ENCODE peak calls at places on chromosomes 5 and 9, in nine cellular contexts. One of them, this sample, is unnamed.

GRCh38 chr9:37503736-37504135 is 18.0 kb downstream of the POLR1E start:
- DNase-seq in activated T-cell treated with anti-CD3 and anti-CD28 coated beads, Interleukin-2, amount 50 U/mL, for 24 hours: no peak
- DNase-seq in brain microvascular endothelial cell: peak
- DNase-seq in mammary epithelial cell: no peak
- DNase-seq in AG10803: no peak
- DNase-seq in kidney tubule cell: peak
- DNase-seq in activated T-helper 1 cell treated with Interleukin-2 at 50 U/mL for 16 hours: no peak
- DNase-seq in EH: peak
- DNase-seq in skeletal muscle cell: no peak
- DNase-seq in this sample: no peak

GRCh38 chr9:35859995-35860348 is 10.2 kb downstream of the OR13J1 start:
- DNase-seq in activated T-cell treated with anti-CD3 and anti-CD28 coated beads, Interleukin-2, amount 50 U/mL, for 24 hours: no peak
- DNase-seq in brain microvascular endothelial cell: no peak
- DNase-seq in mammary epithelial cell: no peak
- DNase-seq in AG10803: peak
- DNase-seq in kidney tubule cell: no peak
- DNase-seq in activated T-helper 1 cell treated with Interleukin-2 at 50 U/mL for 16 hours: no peak
- DNase-seq in EH: no peak
- DNase-seq in skeletal muscle cell: no peak
- DNase-seq in this sample: no peak

GRCh38 chr5:125699860-125700259 is 723.3 kb upstream of the GRAMD2B start:
- DNase-seq in activated T-cell treated with anti-CD3 and anti-CD28 coated beads, Interleukin-2, amount 50 U/mL, for 24 hours: no peak
- DNase-seq in brain microvascular endothelial cell: no peak
- DNase-seq in mammary epithelial cell: no peak
- DNase-seq in AG10803: no peak
- DNase-seq in kidney tubule cell: no peak
- DNase-seq in activated T-helper 1 cell treated with Interleukin-2 at 50 U/mL for 16 hours: no peak
- DNase-seq in EH: no peak
- DNase-seq in skeletal muscle cell: no peak
- DNase-seq in this sample: no peak

GRCh38 chr5:90390933-90391332 is 18.6 kb downstream of the CETN3 start:
- DNase-seq in activated T-cell treated with anti-CD3 and anti-CD28 coated beads, Interleukin-2, amount 50 U/mL, for 24 hours: no peak
- DNase-seq in brain microvascular endothelial cell: no peak
- DNase-seq in mammary epithelial cell: no peak
- DNase-seq in AG10803: peak
- DNase-seq in kidney tubule cell: no peak
- DNase-seq in activated T-helper 1 cell treated with Interleukin-2 at 50 U/mL for 16 hours: no peak
- DNase-seq in EH: peak
- DNase-seq in skeletal muscle cell: no peak
- DNase-seq in this sample: no peak

GRCh38 chr5:962386-962785 is 46.2 kb upstream of the NKD2 start:
- DNase-seq in activated T-cell treated with anti-CD3 and anti-CD28 coated beads, Interleukin-2, amount 50 U/mL, for 24 hours: no peak
- DNase-seq in brain microvascular endothelial cell: no peak
- DNase-seq in mammary epithelial cell: no peak
- DNase-seq in AG10803: no peak
- DNase-seq in kidney tubule cell: no peak
- DNase-seq in activated T-helper 1 cell treated with Interleukin-2 at 50 U/mL for 16 hours: no peak
- DNase-seq in EH: no peak
- DNase-seq in skeletal muscle cell: no peak
- DNase-seq in this sample: no peak

GRCh38 chr5:56356876-56357160 is 123.7 kb upstream of the ANKRD55 start:
- DNase-seq in activated T-cell treated with anti-CD3 and anti-CD28 coated beads, Interleukin-2, amount 50 U/mL, for 24 hours: no peak
- DNase-seq in brain microvascular endothelial cell: no peak
- DNase-seq in mammary epithelial cell: no peak
- DNase-seq in AG10803: no peak
- DNase-seq in kidney tubule cell: no peak
- DNase-seq in activated T-helper 1 cell treated with Interleukin-2 at 50 U/mL for 16 hours: no peak
- DNase-seq in EH: no peak
- DNase-seq in skeletal muscle cell: no peak
- DNase-seq in this sample: no peak

GRCh38 chr5:6808462-6808861 is 95.2 kb downstream of the TENT4A start:
- DNase-seq in activated T-cell treated with anti-CD3 and anti-CD28 coated beads, Interleukin-2, amount 50 U/mL, for 24 hours: no peak
- DNase-seq in brain microvascular endothelial cell: no peak
- DNase-seq in mammary epithelial cell: no peak
- DNase-seq in AG10803: no peak
- DNase-seq in kidney tubule cell: no peak
- DNase-seq in activated T-helper 1 cell treated with Interleukin-2 at 50 U/mL for 16 hours: no peak
- DNase-seq in EH: no peak
- DNase-seq in skeletal muscle cell: no peak
- DNase-seq in this sample: no peak

GRCh38 chr9:115850548-115851304 is 302.9 kb upstream of the PAPPA start:
- DNase-seq in activated T-cell treated with anti-CD3 and anti-CD28 coated beads, Interleukin-2, amount 50 U/mL, for 24 hours: no peak
- DNase-seq in brain microvascular endothelial cell: peak
- DNase-seq in mammary epithelial cell: peak
- DNase-seq in AG10803: peak
- DNase-seq in kidney tubule cell: peak
- DNase-seq in activated T-helper 1 cell treated with Interleukin-2 at 50 U/mL for 16 hours: no peak
- DNase-seq in EH: peak
- DNase-seq in skeletal muscle cell: peak
- DNase-seq in this sample: no peak

GRCh38 chr5:154287136-154287535 is 96.6 kb downstream of the GALNT10 start:
- DNase-seq in activated T-cell treated with anti-CD3 and anti-CD28 coated beads, Interleukin-2, amount 50 U/mL, for 24 hours: no peak
- DNase-seq in brain microvascular endothelial cell: peak
- DNase-seq in mammary epithelial cell: no peak
- DNase-seq in AG10803: peak
- DNase-seq in kidney tubule cell: peak
- DNase-seq in activated T-helper 1 cell treated with Interleukin-2 at 50 U/mL for 16 hours: no peak
- DNase-seq in EH: peak
- DNase-seq in skeletal muscle cell: no peak
- DNase-seq in this sample: no peak

GRCh38 chr9:136526625-136527066 is 19.2 kb downstream of the NOTCH1 start:
- DNase-seq in activated T-cell treated with anti-CD3 and anti-CD28 coated beads, Interleukin-2, amount 50 U/mL, for 24 hours: no peak
- DNase-seq in brain microvascular endothelial cell: no peak
- DNase-seq in mammary epithelial cell: no peak
- DNase-seq in AG10803: no peak
- DNase-seq in kidney tubule cell: no peak
- DNase-seq in activated T-helper 1 cell treated with Interleukin-2 at 50 U/mL for 16 hours: no peak
- DNase-seq in EH: no peak
- DNase-seq in skeletal muscle cell: no peak
- DNase-seq in this sample: no peak

GRCh38 chr5:62260510-62260909 is 45.5 kb upstream of the KIF2A start:
- DNase-seq in activated T-cell treated with anti-CD3 and anti-CD28 coated beads, Interleukin-2, amount 50 U/mL, for 24 hours: no peak
- DNase-seq in brain microvascular endothelial cell: no peak
- DNase-seq in mammary epithelial cell: no peak
- DNase-seq in AG10803: peak
- DNase-seq in kidney tubule cell: no peak
- DNase-seq in activated T-helper 1 cell treated with Interleukin-2 at 50 U/mL for 16 hours: no peak
- DNase-seq in EH: no peak
- DNase-seq in skeletal muscle cell: no peak
- DNase-seq in this sample: no peak

GRCh38 chr9:133238272-133238850 is 29.3 kb upstream of the OBP2B start:
- DNase-seq in activated T-cell treated with anti-CD3 and anti-CD28 coated beads, Interleukin-2, amount 50 U/mL, for 24 hours: peak
- DNase-seq in brain microvascular endothelial cell: peak
- DNase-seq in mammary epithelial cell: no peak
- DNase-seq in AG10803: peak
- DNase-seq in kidney tubule cell: peak
- DNase-seq in activated T-helper 1 cell treated with Interleukin-2 at 50 U/mL for 16 hours: no peak
- DNase-seq in EH: peak
- DNase-seq in skeletal muscle cell: no peak
- DNase-seq in this sample: peak

GRCh38 chr5:155906046-155906445 is 420.9 kb upstream of the SGCD start:
- DNase-seq in activated T-cell treated with anti-CD3 and anti-CD28 coated beads, Interleukin-2, amount 50 U/mL, for 24 hours: no peak
- DNase-seq in brain microvascular endothelial cell: no peak
- DNase-seq in mammary epithelial cell: no peak
- DNase-seq in AG10803: no peak
- DNase-seq in kidney tubule cell: no peak
- DNase-seq in activated T-helper 1 cell treated with Interleukin-2 at 50 U/mL for 16 hours: no peak
- DNase-seq in EH: no peak
- DNase-seq in skeletal muscle cell: no peak
- DNase-seq in this sample: no peak

GRCh38 chr5:132064738-132065331 is 4.4 kb downstream of the IL3 start:
- DNase-seq in activated T-cell treated with anti-CD3 and anti-CD28 coated beads, Interleukin-2, amount 50 U/mL, for 24 hours: peak
- DNase-seq in brain microvascular endothelial cell: peak
- DNase-seq in mammary epithelial cell: peak
- DNase-seq in AG10803: peak
- DNase-seq in kidney tubule cell: peak
- DNase-seq in activated T-helper 1 cell treated with Interleukin-2 at 50 U/mL for 16 hours: peak
- DNase-seq in EH: peak
- DNase-seq in skeletal muscle cell: no peak
- DNase-seq in this sample: peak

GRCh38 chr5:84381501-84382362 is 2.9 kb downstream of the EDIL3 start:
- DNase-seq in activated T-cell treated with anti-CD3 and anti-CD28 coated beads, Interleukin-2, amount 50 U/mL, for 24 hours: no peak
- DNase-seq in brain microvascular endothelial cell: peak
- DNase-seq in mammary epithelial cell: peak
- DNase-seq in AG10803: no peak
- DNase-seq in kidney tubule cell: no peak
- DNase-seq in activated T-helper 1 cell treated with Interleukin-2 at 50 U/mL for 16 hours: no peak
- DNase-seq in EH: no peak
- DNase-seq in skeletal muscle cell: no peak
- DNase-seq in this sample: no peak

GRCh38 chr9:94802795-94803194 is 76.3 kb downstream of the AOPEP start:
- DNase-seq in activated T-cell treated with anti-CD3 and anti-CD28 coated beads, Interleukin-2, amount 50 U/mL, for 24 hours: no peak
- DNase-seq in brain microvascular endothelial cell: peak
- DNase-seq in mammary epithelial cell: peak
- DNase-seq in AG10803: peak
- DNase-seq in kidney tubule cell: peak
- DNase-seq in activated T-helper 1 cell treated with Interleukin-2 at 50 U/mL for 16 hours: no peak
- DNase-seq in EH: peak
- DNase-seq in skeletal muscle cell: no peak
- DNase-seq in this sample: no peak

GRCh38 chr9:125142560-125143376 is 560 bp downstream of the SCAI start:
- DNase-seq in activated T-cell treated with anti-CD3 and anti-CD28 coated beads, Interleukin-2, amount 50 U/mL, for 24 hours: peak
- DNase-seq in brain microvascular endothelial cell: no peak
- DNase-seq in mammary epithelial cell: no peak
- DNase-seq in AG10803: no peak
- DNase-seq in kidney tubule cell: no peak
- DNase-seq in activated T-helper 1 cell treated with Interleukin-2 at 50 U/mL for 16 hours: peak
- DNase-seq in EH: no peak
- DNase-seq in skeletal muscle cell: no peak
- DNase-seq in this sample: no peak

This sample was measured in smooth muscle cell of the brain vasculature.